ENCODE peak calls at places on chromosomes 2 and 18, in four cellular contexts. F, X, U and A are unnamed samples.

GRCh38 chr2:143426296-143426695 is 297.1 kb downstream of the ARHGAP15 start:
- DNase-seq in U (no peak), X (no peak), F (no peak), A (no peak)

GRCh38 chr2:55880416-55881143 is 43.0 kb downstream of the EFEMP1 start:
- DNase-seq in F (no peak), X (no peak), U (no peak), A (no peak)

GRCh38 chr2:114259389-114259788 is 183.1 kb upstream of the DPP10 start:
- DNase-seq in X (no peak), F (no peak), U (no peak), A (no peak)

GRCh38 chr2:157052685-157053224 is 204.8 kb upstream of the GALNT5 start:
- DNase-seq in U (no peak), F (peak; percentile 8), X (peak; percentile 91), A (no peak)

GRCh38 chr2:165198181-165198580 is 5.7 kb downstream of the SCN3A start:
- DNase-seq in F (no peak), X (no peak), U (no peak), A (no peak)

GRCh38 chr2:151030663-151031230 is 230.9 kb downstream of the RBM43 start:
- DNase-seq in U (no peak), F (no peak), X (no peak), A (no peak)

GRCh38 chr18:63149200-63149587 is 170.4 kb downstream of the BCL2 start:
- DNase-seq in X (no peak), F (no peak), U (no peak), A (no peak)

GRCh38 chr2:206585335-206585734 is 57.0 kb upstream of the FAM237A start:
- DNase-seq in U (no peak), X (no peak), F (no peak), A (no peak)

GRCh38 chr2:133755515-133756311 is 187.4 kb upstream of the NCKAP5 start:
- DNase-seq in F (no peak), U (no peak), X (no peak), A (no peak)

GRCh38 chr2:37060446-37060845 is 23.7 kb downstream of the HEATR5B start:
- DNase-seq in U (no peak), X (no peak), F (no peak), A (no peak)

GRCh38 chr2:109066917-109067828 is 61.8 kb upstream of the SH3RF3 start:
- DNase-seq in U (no peak), F (no peak), X (no peak), A (no peak)

GRCh38 chr2:179248024-179248348 is 16.6 kb downstream of the SESTD1 start:
- DNase-seq in F (no peak), X (no peak), U (no peak), A (no peak)

GRCh38 chr2:220460257-220460985 is 833.0 kb downstream of the SLC4A3 start:
- DNase-seq in F (no peak), X (no peak), U (no peak), A (no peak)

GRCh38 chr2:188645982-188646381 is 328.2 kb upstream of the COL3A1 start:
- DNase-seq in X (no peak), U (no peak), F (no peak), A (no peak)

GRCh38 chr2:9594361-9595063 is 36.3 kb downstream of the YWHAQ start:
- DNase-seq in X (peak; percentile 16), U (no peak), F (peak; percentile 48), A (no peak)

GRCh38 chr2:71784734-71785549 is 331.6 kb downstream of the DYSF start:
- DNase-seq in U (no peak), X (peak; percentile 33), F (peak; percentile 87), A (no peak)

GRCh38 chr18:14943486-14943885 is 195.5 kb downstream of the ANKRD30B start:
- DNase-seq in X (no peak), F (no peak), U (no peak), A (no peak)

GRCh38 chr2:36397728-36398413 is 42.3 kb downstream of the CRIM1 start:
- DNase-seq in X (peak; percentile 71), F (peak; percentile 58), U (no peak), A (no peak)

GRCh38 chr2:182668671-182669070 is 47.4 kb upstream of the DNAJC10 start:
- DNase-seq in F (no peak), U (no peak), X (peak; percentile 67), A (no peak)

GRCh38 chr18:46842583-46842982 is 74.7 kb downstream of the PIAS2 start:
- DNase-seq in U (no peak), X (no peak), F (no peak), A (no peak)

GRCh38 chr18:2515408-2515807 is 55.9 kb downstream of the METTL4 start:
- DNase-seq in F (peak; percentile 15), X (no peak), U (no peak), A (no peak)

GRCh38 chr2:99662761-99663341 is 173.0 kb upstream of the REV1 start:
- DNase-seq in U (no peak), F (no peak), X (no peak), A (no peak)

GRCh38 chr2:36411962-36412444 is 56.4 kb downstream of the CRIM1 start:
- DNase-seq in X (no peak), F (no peak), U (peak; percentile 19), A (no peak)

GRCh38 chr18:44123743-44124142 is 556.9 kb upstream of the SETBP1 start:
- DNase-seq in F (no peak), X (no peak), U (no peak), A (no peak)

GRCh38 chr2:35314049-35314448 is 1041.5 kb upstream of the CRIM1 start:
- DNase-seq in U (no peak), F (no peak), X (no peak), A (no peak)

GRCh38 chr2:206535587-206535986 is 92.3 kb downstream of the ADAM23 start:
- DNase-seq in U (no peak), X (no peak), F (no peak), A (no peak)

GRCh38 chr2:225765845-225766244 is 366.3 kb downstream of the NYAP2 start:
- DNase-seq in X (no peak), F (no peak), U (no peak), A (no peak)

GRCh38 chr2:167188596-167188967 is 300.3 kb downstream of the XIRP2 start:
- DNase-seq in F (no peak), U (no peak), X (no peak), A (no peak)

GRCh38 chr2:167191588-167191987 is 303.3 kb downstream of the XIRP2 start:
- DNase-seq in F (no peak), X (no peak), U (no peak), A (no peak)

GRCh38 chr2:167187910-167188595 is 299.8 kb downstream of the XIRP2 start:
- DNase-seq in U (no peak), F (no peak), X (no peak), A (no peak)

GRCh38 chr2:167192833-167193232 is 304.6 kb downstream of the XIRP2 start:
- DNase-seq in U (no peak), X (no peak), F (no peak), A (no peak)

DNA sequence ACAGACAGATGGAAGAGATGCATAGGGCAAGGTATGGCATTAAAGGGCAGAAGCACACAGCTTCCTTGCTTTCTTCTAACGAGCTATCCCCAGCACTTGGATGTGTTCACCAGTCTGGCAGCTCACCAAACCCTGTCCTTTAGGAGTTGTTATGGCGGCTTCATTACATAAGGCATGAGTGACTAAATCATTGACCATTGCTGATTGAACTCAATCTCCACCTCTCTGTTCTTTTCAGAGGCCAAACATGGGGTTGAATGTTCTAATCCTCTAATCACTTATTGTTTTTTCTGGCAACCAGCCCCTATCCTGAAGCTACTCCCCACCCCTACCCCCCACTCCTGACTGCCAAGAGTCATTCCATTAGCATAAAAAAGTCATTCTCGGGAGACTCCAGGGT is 301.8 kb downstream of the XIRP2 start:
- DNase-seq in F (no peak), U (no peak), X (no peak), A (no peak)
- TF ChIP-seq JUNB in F (no peak), U (no peak), X (no peak), A (no peak)

GRCh38 chr2:237799060-237799428 is 465 bp downstream of the RBM44 start:
- DNase-seq in U (no peak), F (no peak), X (no peak), A (no peak)
- TF ChIP-seq POLR2AphosphoS2 in U (no peak), F (no peak), X (no peak), A (no peak)

DNA sequence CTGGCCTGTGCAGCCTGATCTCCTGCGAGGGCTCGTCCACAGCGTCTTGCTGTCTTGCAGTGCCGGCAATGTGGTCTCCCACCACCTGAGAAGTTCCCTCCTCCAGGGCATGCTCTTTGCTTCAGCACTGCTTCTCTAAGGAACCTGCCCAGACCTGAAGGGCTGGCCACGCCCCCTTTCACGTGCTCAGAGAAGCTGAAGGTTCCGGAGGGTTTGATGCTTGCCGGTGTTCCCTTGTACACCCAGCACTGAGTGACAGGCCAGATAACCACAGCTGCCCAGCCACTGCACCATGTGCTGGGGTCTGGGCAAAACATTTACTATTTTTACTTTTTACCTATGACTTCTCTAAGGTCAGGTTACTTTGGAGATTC is 1.7 kb upstream of the POLR2D start:
- DNase-seq in X (peak; percentile 54), U (peak; percentile 70), F (no peak), A (no peak)
- TF ChIP-seq KDM1A in X (no peak), U (no peak), F (no peak), A (no peak)

DNA sequence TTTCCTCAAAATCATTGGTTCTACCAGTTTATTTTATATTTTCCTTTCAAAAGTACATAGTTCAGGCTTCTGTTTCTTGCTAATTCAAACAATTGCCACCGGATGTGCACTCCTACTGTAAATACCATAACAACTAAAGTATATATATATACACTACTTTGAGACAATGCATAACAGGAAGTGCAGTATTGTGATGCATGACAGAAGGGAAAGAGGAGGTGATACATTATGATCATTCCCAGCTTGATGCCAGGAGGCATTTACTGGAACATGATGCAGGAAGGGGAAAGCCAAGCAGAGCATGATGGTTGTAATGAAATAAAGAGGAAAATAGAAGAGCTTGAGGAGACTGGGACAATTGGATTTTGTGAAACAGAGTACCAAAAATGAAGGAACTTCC is 215.2 kb upstream of the NT5C1B start:
- DNase-seq in X (no peak), F (no peak), U (no peak), A (no peak)
- TF ChIP-seq JUNB in X (no peak), F (no peak), U (no peak), A (no peak)

DNA sequence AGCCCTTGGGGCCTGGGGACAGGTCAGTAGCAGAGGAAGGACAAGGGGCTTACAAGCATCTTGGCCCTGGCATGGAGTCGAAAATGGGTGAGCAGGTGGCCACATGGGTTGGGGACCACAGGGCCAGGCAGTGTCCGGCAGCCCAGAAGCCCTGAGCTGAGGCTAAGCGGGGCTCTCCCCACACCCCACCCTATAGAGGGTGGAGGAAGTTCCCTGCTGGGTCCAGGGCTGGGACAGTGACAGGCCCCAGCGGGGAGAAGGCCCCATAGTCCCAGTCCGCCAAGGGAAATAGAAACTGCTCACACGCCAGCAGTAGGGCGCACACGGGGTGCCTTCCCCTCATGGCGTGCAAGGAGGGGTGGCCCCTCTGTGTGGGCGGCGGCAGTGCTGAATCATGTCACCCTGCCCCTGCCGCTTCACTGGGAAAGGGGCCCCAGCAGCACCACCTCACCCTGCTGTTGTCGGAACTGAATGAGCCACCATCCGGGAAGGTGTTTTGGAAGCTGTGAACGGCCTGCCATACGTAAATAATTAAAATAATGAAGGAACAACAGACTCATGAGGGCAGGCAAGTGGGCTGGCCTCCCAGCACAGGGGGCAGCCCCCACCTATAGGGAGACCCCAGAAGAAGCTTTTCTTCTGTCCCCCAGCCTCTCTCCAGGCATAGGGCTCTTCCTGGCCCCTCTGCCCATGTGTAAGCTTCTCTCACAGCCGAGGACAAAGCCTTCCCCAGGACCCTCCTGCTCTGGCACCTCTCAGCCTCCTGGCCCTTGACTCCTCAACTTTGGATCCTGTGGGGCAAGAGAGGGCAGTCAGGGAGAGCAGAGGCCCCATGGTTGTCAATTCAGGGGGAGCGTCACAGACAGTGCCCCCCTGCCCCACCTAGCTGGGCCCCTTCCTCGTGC is 12.7 kb upstream of the DUSP2 start:
- DNase-seq in X (no peak), U (peak; percentile 93), F (no peak), A (peak; percentile 76)
- TF ChIP-seq POLR2AphosphoS2 in X (no peak), U (no peak), F (no peak), A (peak; percentile 80)